ENCODE peak calls at places on chromosomes 4 and X, in four cellular contexts. F is MM.1S, Z is T-helper 17 cell, J is cardiac muscle cell. C is an unnamed sample.

GRCh38 chrX:92260102-92260501 is 480.9 kb downstream of the PCDH11X start:
- DNase-seq in F (peak; percentile 78), Z (no peak), J (no peak), C (no peak)

GRCh38 chr4:23320881-23321612 is 568.8 kb downstream of the PPARGC1A start:
- DNase-seq in F (no peak), Z (no peak), J (no peak), C (no peak)

GRCh38 chr4:38177792-38178665 is 217.8 kb downstream of the PTTG2 start:
- DNase-seq in F (peak; percentile 86), Z (no peak), J (no peak), C (no peak)

GRCh38 chr4:159227984-159228383 is 125.1 kb downstream of the RAPGEF2 start:
- DNase-seq in F (no peak), Z (no peak), J (peak; percentile 78), C (no peak)

GRCh38 chrX:37755073-37755472 is 24.8 kb upstream of the CYBB start:
- DNase-seq in F (peak; percentile 80), Z (no peak), J (no peak), C (no peak)

GRCh38 chr4:53656421-53656981 is 65.2 kb upstream of the LNX1 start:
- DNase-seq in F (no peak), Z (no peak), J (no peak), C (no peak)

GRCh38 chr4:184746532-184746870 is 12.6 kb upstream of the CENPU start:
- DNase-seq in F (no peak), Z (no peak), J (peak; percentile 58), C (no peak)

GRCh38 chr4:108762559-108763225 is at the start of gene ETNPPL:
- DNase-seq in F (peak; percentile 47), Z (no peak), J (peak; percentile 76), C (no peak)

GRCh38 chr4:52813546-52813945 is 48.6 kb upstream of the RASL11B start:
- DNase-seq in F (no peak), Z (no peak), J (no peak), C (peak; percentile 79)

GRCh38 chr4:151674804-151675290 is 86.0 kb downstream of the GATB start:
- DNase-seq in F (no peak), Z (no peak), J (peak; percentile 78), C (no peak)

GRCh38 chr4:24440765-24441164 is 143.6 kb downstream of the DHX15 start:
- DNase-seq in F (no peak), Z (no peak), J (no peak), C (no peak)

GRCh38 chrX:134865730-134866129 is 125.1 kb upstream of the SMIM10 start:
- DNase-seq in F (no peak), Z (no peak), J (no peak), C (no peak)

GRCh38 chrX:50903387-50904027 is 7.0 kb upstream of the BMP15 start:
- DNase-seq in F (peak; percentile 11), Z (no peak), J (peak; percentile 54), C (no peak)

GRCh38 chrX:38879631-38880220 is 78.5 kb downstream of the MID1IP1 start:
- DNase-seq in F (peak; percentile 23), Z (no peak), J (no peak), C (no peak)

GRCh38 chr4:2925496-2925895 is 37.7 kb downstream of the NOP14 start:
- DNase-seq in F (no peak), Z (no peak), J (no peak), C (no peak)

GRCh38 chrX:31555506-31555905 is 483.7 kb upstream of the FTHL17 start:
- DNase-seq in F (no peak), Z (no peak), J (no peak), C (no peak)

GRCh38 chrX:153411255-153411987 is at the start of gene ZFP92:
- DNase-seq in F (no peak), Z (peak; percentile 19), J (no peak), C (no peak)

DNA sequence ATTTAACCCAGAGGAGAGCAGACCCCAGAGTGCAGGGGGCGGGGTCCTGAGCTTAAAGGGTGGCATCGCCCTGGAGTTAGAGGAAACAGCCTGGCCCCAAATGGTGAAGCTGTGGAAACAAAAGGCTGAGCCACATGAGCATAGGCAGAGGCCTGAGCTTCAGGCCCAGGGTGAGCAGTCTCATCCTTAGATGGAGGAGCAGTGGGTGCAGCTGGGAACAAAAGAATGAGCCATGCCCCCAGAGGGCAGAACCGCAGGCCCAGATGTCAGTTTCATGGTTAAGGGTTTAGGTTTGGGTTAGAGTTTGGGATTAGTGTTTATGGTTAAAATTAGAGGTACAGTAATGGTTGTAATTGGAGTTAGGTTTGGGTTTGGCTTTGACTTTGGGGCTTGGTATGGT is 44.4 kb upstream of the IL9R start:
- DNase-seq in F (no peak), Z (no peak), J (no peak), C (no peak)
- H3K9me3 ChIP-seq in F (no peaks in the 10 kb centered on the region), Z (no peaks in the 10 kb centered on the region), J (no peaks in the 10 kb centered on the region), C (no peaks in the 10 kb centered on the region)

GRCh38 chr4:138935-139334 is 14.6 kb downstream of the ZNF718 start:
- DNase-seq in F (no peak), Z (no peak), J (no peak), C (no peak)
- H3K9me3 ChIP-seq in F (no peaks in the 10 kb centered on the region), Z (peaks cover 27% of the 10 kb centered on the region), J (peaks cover 9% of the 10 kb centered on the region), C (peaks cover 50% of the 10 kb centered on the region)

GRCh38 chr4:58669783-58670182 is 1559.6 kb upstream of the IGFBP7 start:
- DNase-seq in F (peak; percentile 49), Z (no peak), J (no peak), C (no peak)

GRCh38 chr4:58665649-58666048 is 1555.5 kb upstream of the IGFBP7 start:
- DNase-seq in F (no peak), Z (no peak), J (no peak), C (no peak)
- H3K9me3 ChIP-seq in F (no peaks in the 10 kb centered on the region), Z (no peaks in the 10 kb centered on the region), J (no peaks in the 10 kb centered on the region), C (no peaks in the 10 kb centered on the region)

GRCh38 chr4:19727141-19727540 is 524.6 kb upstream of the SLIT2 start:
- DNase-seq in F (no peak), Z (no peak), J (no peak), C (no peak)

GRCh38 chr4:19725130-19725529 is 526.6 kb upstream of the SLIT2 start:
- DNase-seq in F (no peak), Z (no peak), J (no peak), C (no peak)

GRCh38 chr4:19721587-19721986 is 530.1 kb upstream of the SLIT2 start:
- DNase-seq in F (no peak), Z (no peak), J (no peak), C (no peak)

DNA sequence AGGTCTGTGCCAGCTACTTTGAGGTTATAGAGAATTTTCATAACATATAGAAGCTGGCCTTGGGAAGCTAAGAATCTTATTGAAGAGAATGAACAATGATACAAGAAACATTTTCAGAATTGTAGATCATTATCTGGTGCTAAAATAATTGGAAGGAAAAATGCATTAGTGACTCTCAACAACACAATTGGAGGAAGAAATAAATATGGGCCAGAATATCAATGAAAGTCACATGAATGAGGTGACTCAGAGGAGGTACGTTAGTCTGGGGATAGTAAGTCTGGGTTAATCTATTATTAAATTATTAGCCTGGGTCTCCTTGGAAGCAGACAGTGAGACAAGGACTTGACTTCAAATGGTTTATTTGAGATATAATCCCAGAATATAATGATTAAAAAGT is 529.3 kb upstream of the SLIT2 start:
- DNase-seq in F (no peak), Z (no peak), J (no peak), C (no peak)
- H3K9me3 ChIP-seq in F (no peaks in the 10 kb centered on the region), Z (no peaks in the 10 kb centered on the region), J (no peaks in the 10 kb centered on the region), C (no peaks in the 10 kb centered on the region)

DNA sequence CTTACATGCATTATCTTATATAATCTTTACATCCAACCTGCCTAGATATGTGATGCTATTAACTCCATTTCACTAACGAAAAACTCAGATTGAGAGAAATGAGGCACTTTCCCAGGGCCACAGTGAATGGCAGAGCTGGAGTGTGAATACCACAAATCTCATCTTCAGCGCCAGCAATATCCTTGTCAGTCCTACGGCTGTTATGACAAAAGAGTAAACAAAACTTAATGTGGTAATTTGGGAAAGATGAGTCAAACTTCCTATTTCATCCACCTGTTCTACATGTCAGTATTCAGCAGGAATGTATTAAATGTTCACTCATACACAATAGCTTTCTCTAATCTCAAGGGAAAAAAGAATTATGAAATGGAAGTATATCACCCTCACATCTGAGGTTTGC is 56.9 kb downstream of the FAT1 start:
- DNase-seq in F (no peak), Z (no peak), J (no peak), C (no peak)
- H3K9me3 ChIP-seq in F (no peaks in the 10 kb centered on the region), Z (peaks cover 3% of the 10 kb centered on the region), J (no peaks in the 10 kb centered on the region), C (no peaks in the 10 kb centered on the region)

GRCh38 chrX:80206647-80207046 is 192.1 kb downstream of the TBX22 start:
- DNase-seq in F (no peak), Z (no peak), J (no peak), C (no peak)
- H3K9me3 ChIP-seq in F (no peaks in the 10 kb centered on the region), Z (no peaks in the 10 kb centered on the region), J (no peaks in the 10 kb centered on the region), C (no peaks in the 10 kb centered on the region)